ENCODE peak calls at places on chromosomes 3 and 15, in seven cellular contexts. E, F, G, X, C, N and Q are unnamed samples.

GRCh38 chr3:181764544-181764943 is 52.8 kb downstream of the SOX2 start:
- DNase-seq in F (no peak), X (no peak), N (no peak), C (no peak), E (no peak), G (no peak), Q (no peak)

GRCh38 chr3:146883292-146883691 is 278.1 kb upstream of the PLSCR5 start:
- DNase-seq in E (no peak), X (no peak), G (no peak), F (no peak), N (no peak), C (no peak), Q (no peak)

GRCh38 chr3:157888040-157888439 is 218.2 kb downstream of the SHOX2 start:
- DNase-seq in G (no peak), E (no peak), N (no peak), X (no peak), C (no peak), F (no peak), Q (no peak)

GRCh38 chr3:149771652-149772271 is 19.5 kb upstream of the COMMD2 start:
- DNase-seq in C (peak; percentile 20), X (peak; percentile 52), F (no peak), G (peak; percentile 60), N (peak; percentile 53), E (peak; percentile 28), Q (no peak)

GRCh38 chr3:48404440-48405342 is 25.2 kb downstream of the PLXNB1 start:
- DNase-seq in N (peak; percentile 20), E (peak; percentile 21), C (no peak), G (no peak), X (no peak), F (no peak), Q (peak; percentile 58)

GRCh38 chr15:78047631-78048409 is 29.7 kb downstream of the TBC1D2B start:
- DNase-seq in X (no peak), N (no peak), C (no peak), E (no peak), G (peak; percentile 49), F (no peak), Q (peak; percentile 61)

GRCh38 chr3:184498986-184499606 is 62.5 kb upstream of the EPHB3 start:
- DNase-seq in F (no peak), E (no peak), X (no peak), C (no peak), N (no peak), G (no peak), Q (no peak)

GRCh38 chr3:23475446-23475845 is 272.3 kb downstream of the UBE2E2 start:
- DNase-seq in F (no peak), N (no peak), G (no peak), X (no peak), C (no peak), E (no peak), Q (no peak)

GRCh38 chr15:99439524-99439835 is 126.3 kb upstream of the MEF2A start:
- DNase-seq in F (no peak), G (no peak), N (no peak), E (no peak), X (no peak), C (no peak), Q (peak; percentile 42)

GRCh38 chr3:23518441-23518840 is 287.3 kb upstream of the UBE2E1 start:
- DNase-seq in F (no peak), C (no peak), N (no peak), X (no peak), E (no peak), G (no peak), Q (no peak)

GRCh38 chr15:68652141-68652540 is 73.3 kb downstream of the CORO2B start:
- DNase-seq in X (no peak), C (no peak), N (no peak), G (peak; percentile 62), E (no peak), F (no peak), Q (no peak)

GRCh38 chr3:15794303-15794771 is 3.4 kb downstream of the ANKRD28 start:
- DNase-seq in G (no peak), E (no peak), X (no peak), F (no peak), C (no peak), N (no peak), Q (no peak)